ENCODE peak calls at places on chromosomes 6 and 20, in ten cellular contexts. One of them, this sample, is unnamed.
A peak's percentile ranks its signal among the peaks of the same experiment; 100 is the strongest.

GRCh38 chr20:45545754-45546453 is 1.3 kb downstream of the EPPIN start:
- DNase-seq in AG10803: peak; percentile 40
- DNase-seq in fibroblast of mammary gland: peak; percentile 58
- DNase-seq in fibroblast of the aortic adventitia: peak; percentile 61
- DNase-seq in cardiac fibroblast: peak; percentile 50
- DNase-seq in neuronal stem cell: peak; percentile 29
- DNase-seq in tibial artery: no peak
- DNase-seq in HL-60: no peak
- DNase-seq in SJSA1: no peak
- DNase-seq in testis: no peak
- DNase-seq in this sample: no peak

GRCh38 chr6:6439778-6440177 is 119.3 kb upstream of the F13A1 start:
- DNase-seq in AG10803: no peak
- DNase-seq in fibroblast of mammary gland: no peak
- DNase-seq in fibroblast of the aortic adventitia: no peak
- DNase-seq in cardiac fibroblast: no peak
- DNase-seq in neuronal stem cell: no peak
- DNase-seq in tibial artery: no peak
- DNase-seq in HL-60: no peak
- DNase-seq in SJSA1: no peak
- DNase-seq in testis: no peak
- DNase-seq in this sample: no peak

GRCh38 chr6:36127462-36128016 is 2.8 kb upstream of the MAPK13 start:
- DNase-seq in AG10803: peak; percentile 79
- DNase-seq in fibroblast of mammary gland: peak; percentile 94
- DNase-seq in fibroblast of the aortic adventitia: peak; percentile 82
- DNase-seq in cardiac fibroblast: peak; percentile 88
- DNase-seq in neuronal stem cell: no peak
- DNase-seq in tibial artery: no peak
- DNase-seq in HL-60: no peak
- DNase-seq in SJSA1: peak; percentile 65
- DNase-seq in testis: no peak
- DNase-seq in this sample: peak; percentile 79

GRCh38 chr6:45200510-45200909 is 127.6 kb upstream of the RUNX2 start:
- DNase-seq in AG10803: no peak
- DNase-seq in fibroblast of mammary gland: no peak
- DNase-seq in fibroblast of the aortic adventitia: no peak
- DNase-seq in cardiac fibroblast: no peak
- DNase-seq in neuronal stem cell: no peak
- DNase-seq in tibial artery: no peak
- DNase-seq in HL-60: no peak
- DNase-seq in SJSA1: no peak
- DNase-seq in testis: no peak
- DNase-seq in this sample: no peak

GRCh38 chr20:40241944-40242343 is 447.1 kb downstream of the MAFB start:
- DNase-seq in AG10803: no peak
- DNase-seq in fibroblast of mammary gland: no peak
- DNase-seq in fibroblast of the aortic adventitia: no peak
- DNase-seq in cardiac fibroblast: no peak
- DNase-seq in neuronal stem cell: no peak
- DNase-seq in tibial artery: no peak
- DNase-seq in HL-60: no peak
- DNase-seq in SJSA1: no peak
- DNase-seq in testis: no peak
- DNase-seq in this sample: no peak

GRCh38 chr6:2961971-2962370 is 9.4 kb downstream of the SERPINB6 start:
- DNase-seq in AG10803: no peak
- DNase-seq in fibroblast of mammary gland: no peak
- DNase-seq in fibroblast of the aortic adventitia: no peak
- DNase-seq in cardiac fibroblast: no peak
- DNase-seq in neuronal stem cell: no peak
- DNase-seq in tibial artery: no peak
- DNase-seq in HL-60: no peak
- DNase-seq in SJSA1: no peak
- DNase-seq in testis: no peak
- DNase-seq in this sample: no peak

GRCh38 chr20:62272200-62272599 is 30.6 kb upstream of the ADRM1 start:
- DNase-seq in AG10803: no peak
- DNase-seq in fibroblast of mammary gland: no peak
- DNase-seq in fibroblast of the aortic adventitia: no peak
- DNase-seq in cardiac fibroblast: no peak
- DNase-seq in neuronal stem cell: no peak
- DNase-seq in tibial artery: no peak
- DNase-seq in HL-60: no peak
- DNase-seq in SJSA1: no peak
- DNase-seq in testis: no peak
- DNase-seq in this sample: no peak

GRCh38 chr6:3895303-3895635 is 46.1 kb downstream of the FAM50B start:
- DNase-seq in AG10803: no peak
- DNase-seq in fibroblast of mammary gland: no peak
- DNase-seq in fibroblast of the aortic adventitia: no peak
- DNase-seq in cardiac fibroblast: no peak
- DNase-seq in neuronal stem cell: no peak
- DNase-seq in tibial artery: no peak
- DNase-seq in HL-60: no peak
- DNase-seq in SJSA1: no peak
- DNase-seq in testis: no peak
- DNase-seq in this sample: no peak

GRCh38 chr6:168385858-168386735 is 54.9 kb upstream of the SMOC2 start:
- DNase-seq in AG10803: no peak
- DNase-seq in fibroblast of mammary gland: no peak
- DNase-seq in fibroblast of the aortic adventitia: no peak
- DNase-seq in cardiac fibroblast: no peak
- DNase-seq in neuronal stem cell: no peak
- DNase-seq in tibial artery: no peak
- DNase-seq in HL-60: no peak
- DNase-seq in SJSA1: no peak
- DNase-seq in testis: no peak
- DNase-seq in this sample: no peak

GRCh38 chr6:36545767-36546663 is 1.3 kb downstream of the STK38 start:
- DNase-seq in AG10803: peak; percentile 17
- DNase-seq in fibroblast of mammary gland: peak; percentile 21
- DNase-seq in fibroblast of the aortic adventitia: peak; percentile 44
- DNase-seq in cardiac fibroblast: peak; percentile 39
- DNase-seq in neuronal stem cell: no peak
- DNase-seq in tibial artery: no peak
- DNase-seq in HL-60: no peak
- DNase-seq in SJSA1: no peak
- DNase-seq in testis: peak; percentile 30
- DNase-seq in this sample: no peak

GRCh38 chr6:121319112-121319553 is 15.1 kb downstream of the TBC1D32 start:
- DNase-seq in AG10803: peak; percentile 24
- DNase-seq in fibroblast of mammary gland: peak; percentile 21
- DNase-seq in fibroblast of the aortic adventitia: peak; percentile 56
- DNase-seq in cardiac fibroblast: peak; percentile 45
- DNase-seq in neuronal stem cell: no peak
- DNase-seq in tibial artery: no peak
- DNase-seq in HL-60: no peak
- DNase-seq in SJSA1: no peak
- DNase-seq in testis: no peak
- DNase-seq in this sample: no peak
- H3K4me3 ChIP-seq in AG10803: peak overlapping the region; percentile 32
- H3K4me3 ChIP-seq in fibroblast of mammary gland: no peak overlapping the region
- H3K4me3 ChIP-seq in fibroblast of the aortic adventitia: peak overlapping the region; percentile 47
- H3K4me3 ChIP-seq in cardiac fibroblast: no peak overlapping the region
- H3K4me3 ChIP-seq in neuronal stem cell: no peak overlapping the region
- H3K4me3 ChIP-seq in tibial artery: no peak overlapping the region
- H3K4me3 ChIP-seq in HL-60: no peak overlapping the region
- H3K4me3 ChIP-seq in SJSA1: no peak overlapping the region
- H3K4me3 ChIP-seq in testis: no peak overlapping the region
- H3K4me3 ChIP-seq in this sample: no peak overlapping the region

GRCh38 chr6:151664390-151664789 is 143.1 kb upstream of the ESR1 start:
- DNase-seq in AG10803: no peak
- DNase-seq in fibroblast of mammary gland: no peak
- DNase-seq in fibroblast of the aortic adventitia: no peak
- DNase-seq in cardiac fibroblast: no peak
- DNase-seq in neuronal stem cell: no peak
- DNase-seq in tibial artery: no peak
- DNase-seq in HL-60: no peak
- DNase-seq in SJSA1: no peak
- DNase-seq in testis: no peak
- DNase-seq in this sample: no peak
- H3K4me3 ChIP-seq in AG10803: no peak overlapping the region
- H3K4me3 ChIP-seq in fibroblast of mammary gland: no peak overlapping the region
- H3K4me3 ChIP-seq in fibroblast of the aortic adventitia: no peak overlapping the region
- H3K4me3 ChIP-seq in cardiac fibroblast: no peak overlapping the region
- H3K4me3 ChIP-seq in neuronal stem cell: no peak overlapping the region
- H3K4me3 ChIP-seq in tibial artery: no peak overlapping the region
- H3K4me3 ChIP-seq in HL-60: no peak overlapping the region
- H3K4me3 ChIP-seq in SJSA1: no peak overlapping the region
- H3K4me3 ChIP-seq in testis: no peak overlapping the region
- H3K4me3 ChIP-seq in this sample: no peak overlapping the region

GRCh38 chr6:33595001-33595846 is 15.1 kb upstream of the BAK1 start:
- DNase-seq in AG10803: no peak
- DNase-seq in fibroblast of mammary gland: peak; percentile 62
- DNase-seq in fibroblast of the aortic adventitia: no peak
- DNase-seq in cardiac fibroblast: no peak
- DNase-seq in neuronal stem cell: no peak
- DNase-seq in tibial artery: peak; percentile 51
- DNase-seq in HL-60: no peak
- DNase-seq in SJSA1: no peak
- DNase-seq in testis: no peak
- DNase-seq in this sample: no peak

GRCh38 chr6:33592280-33592594 is 12.2 kb upstream of the BAK1 start:
- DNase-seq in AG10803: no peak
- DNase-seq in fibroblast of mammary gland: no peak
- DNase-seq in fibroblast of the aortic adventitia: no peak
- DNase-seq in cardiac fibroblast: no peak
- DNase-seq in neuronal stem cell: no peak
- DNase-seq in tibial artery: no peak
- DNase-seq in HL-60: no peak
- DNase-seq in SJSA1: no peak
- DNase-seq in testis: no peak
- DNase-seq in this sample: no peak

GRCh38 chr6:33592595-33593413 is 12.7 kb upstream of the BAK1 start:
- DNase-seq in AG10803: no peak
- DNase-seq in fibroblast of mammary gland: no peak
- DNase-seq in fibroblast of the aortic adventitia: no peak
- DNase-seq in cardiac fibroblast: no peak
- DNase-seq in neuronal stem cell: no peak
- DNase-seq in tibial artery: peak; percentile 64
- DNase-seq in HL-60: no peak
- DNase-seq in SJSA1: peak; percentile 47
- DNase-seq in testis: peak; percentile 41
- DNase-seq in this sample: no peak

GRCh38 chr6:33591633-33592032 is 11.6 kb upstream of the BAK1 start:
- DNase-seq in AG10803: no peak
- DNase-seq in fibroblast of mammary gland: no peak
- DNase-seq in fibroblast of the aortic adventitia: no peak
- DNase-seq in cardiac fibroblast: no peak
- DNase-seq in neuronal stem cell: no peak
- DNase-seq in tibial artery: no peak
- DNase-seq in HL-60: no peak
- DNase-seq in SJSA1: no peak
- DNase-seq in testis: no peak
- DNase-seq in this sample: no peak

GRCh38 chr6:33593414-33593727 is 13.3 kb upstream of the BAK1 start:
- DNase-seq in AG10803: no peak
- DNase-seq in fibroblast of mammary gland: no peak
- DNase-seq in fibroblast of the aortic adventitia: no peak
- DNase-seq in cardiac fibroblast: no peak
- DNase-seq in neuronal stem cell: no peak
- DNase-seq in tibial artery: no peak
- DNase-seq in HL-60: no peak
- DNase-seq in SJSA1: no peak
- DNase-seq in testis: no peak
- DNase-seq in this sample: no peak
- H3K4me3 ChIP-seq in AG10803: no peak overlapping the region
- H3K4me3 ChIP-seq in fibroblast of mammary gland: no peak overlapping the region
- H3K4me3 ChIP-seq in fibroblast of the aortic adventitia: no peak overlapping the region
- H3K4me3 ChIP-seq in cardiac fibroblast: no peak overlapping the region
- H3K4me3 ChIP-seq in neuronal stem cell: peak overlapping the region; percentile 31
- H3K4me3 ChIP-seq in tibial artery: no peak overlapping the region
- H3K4me3 ChIP-seq in HL-60: no peak overlapping the region
- H3K4me3 ChIP-seq in SJSA1: no peak overlapping the region
- H3K4me3 ChIP-seq in testis: peak overlapping the region; percentile 12
- H3K4me3 ChIP-seq in this sample: no peak overlapping the region

GRCh38 chr6:35056952-35057351 is 84.2 kb downstream of the TCP11 start:
- DNase-seq in AG10803: no peak
- DNase-seq in fibroblast of mammary gland: no peak
- DNase-seq in fibroblast of the aortic adventitia: no peak
- DNase-seq in cardiac fibroblast: no peak
- DNase-seq in neuronal stem cell: no peak
- DNase-seq in tibial artery: no peak
- DNase-seq in HL-60: no peak
- DNase-seq in SJSA1: no peak
- DNase-seq in testis: no peak
- DNase-seq in this sample: no peak

GRCh38 chr6:35057449-35058030 is 83.6 kb downstream of the TCP11 start:
- DNase-seq in AG10803: no peak
- DNase-seq in fibroblast of mammary gland: no peak
- DNase-seq in fibroblast of the aortic adventitia: no peak
- DNase-seq in cardiac fibroblast: no peak
- DNase-seq in neuronal stem cell: no peak
- DNase-seq in tibial artery: no peak
- DNase-seq in HL-60: no peak
- DNase-seq in SJSA1: no peak
- DNase-seq in testis: no peak
- DNase-seq in this sample: no peak

GRCh38 chr6:35058827-35059522 is 82.2 kb downstream of the TCP11 start:
- DNase-seq in AG10803: no peak
- DNase-seq in fibroblast of mammary gland: no peak
- DNase-seq in fibroblast of the aortic adventitia: no peak
- DNase-seq in cardiac fibroblast: no peak
- DNase-seq in neuronal stem cell: no peak
- DNase-seq in tibial artery: no peak
- DNase-seq in HL-60: no peak
- DNase-seq in SJSA1: no peak
- DNase-seq in testis: no peak
- DNase-seq in this sample: no peak

GRCh38 chr6:35059606-35060355 is 81.4 kb downstream of the TCP11 start:
- DNase-seq in AG10803: no peak
- DNase-seq in fibroblast of mammary gland: no peak
- DNase-seq in fibroblast of the aortic adventitia: no peak
- DNase-seq in cardiac fibroblast: no peak
- DNase-seq in neuronal stem cell: no peak
- DNase-seq in tibial artery: no peak
- DNase-seq in HL-60: no peak
- DNase-seq in SJSA1: no peak
- DNase-seq in testis: no peak
- DNase-seq in this sample: no peak

DNA sequence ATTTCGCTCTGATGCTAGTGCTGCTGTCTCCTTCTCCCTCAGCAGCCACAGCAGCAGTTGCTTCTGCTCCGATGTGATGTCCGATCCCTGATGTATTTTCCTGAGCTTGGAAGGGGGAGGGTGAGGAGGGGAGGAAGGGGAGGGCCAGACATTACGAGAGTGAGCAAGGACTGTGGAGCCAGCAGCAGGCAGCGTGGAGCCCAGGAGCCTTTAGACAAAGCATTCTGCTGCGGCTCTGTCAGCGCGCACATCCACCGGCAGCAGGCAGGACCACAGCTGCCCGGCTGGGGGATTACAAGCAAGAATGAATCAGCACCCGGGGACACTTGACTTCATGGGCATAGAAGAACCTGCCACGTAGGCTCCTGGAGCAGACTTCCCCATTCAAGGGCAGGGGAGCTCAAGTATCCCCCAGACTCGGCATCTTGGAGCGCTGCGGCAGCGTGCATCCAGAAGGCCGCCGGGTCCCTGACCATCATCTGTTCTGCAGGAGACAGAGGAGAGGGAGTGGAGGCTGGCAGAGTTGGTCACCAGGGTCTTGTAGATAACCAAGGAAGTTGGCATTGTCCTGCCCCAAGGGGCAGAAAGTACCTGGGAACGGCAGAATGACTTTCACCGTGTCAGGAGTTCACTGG is 83.0 kb downstream of the TCP11 start:
- DNase-seq in AG10803: no peak
- DNase-seq in fibroblast of mammary gland: no peak
- DNase-seq in fibroblast of the aortic adventitia: no peak
- DNase-seq in cardiac fibroblast: no peak
- DNase-seq in neuronal stem cell: peak; percentile 56
- DNase-seq in tibial artery: no peak
- DNase-seq in HL-60: no peak
- DNase-seq in SJSA1: no peak
- DNase-seq in testis: no peak
- DNase-seq in this sample: no peak
- H3K4me3 ChIP-seq in AG10803: no peak overlapping the region
- H3K4me3 ChIP-seq in fibroblast of mammary gland: no peak overlapping the region
- H3K4me3 ChIP-seq in fibroblast of the aortic adventitia: no peak overlapping the region
- H3K4me3 ChIP-seq in cardiac fibroblast: no peak overlapping the region
- H3K4me3 ChIP-seq in neuronal stem cell: no peak overlapping the region
- H3K4me3 ChIP-seq in tibial artery: peak overlapping the region; percentile 15
- H3K4me3 ChIP-seq in HL-60: no peak overlapping the region
- H3K4me3 ChIP-seq in SJSA1: no peak overlapping the region
- H3K4me3 ChIP-seq in testis: no peak overlapping the region
- H3K4me3 ChIP-seq in this sample: no peak overlapping the region

This sample was measured in right atrium auricular region.